ENCODE peak calls at places on chromosomes 5 and 9, in ten cellular contexts. X is cardiac muscle cell, H is A549, W is heart right ventricle, M is aorta, T is pancreas, B is HCT116, J is GM23338, A is spleen, C is HepG2. Y is an unnamed sample.

GRCh38 chr5:14743601-14744295 is 79.2 kb downstream of the OTULIN start:
- DNase-seq in X (no peak), H (no peak), W (no peak), M (no peak), T (no peak), B (no peak), J (no peak), A (no peak), C (no peak), Y (no peak)

GRCh38 chr9:89664010-89664409 is 59.2 kb downstream of the GADD45G start:
- DNase-seq in X (no peak), H (no peak), W (no peak), M (no peak), T (no peak), B (no peak), J (no peak), A (no peak), C (no peak), Y (no peak)

GRCh38 chr9:117796681-117797080 is 92.5 kb downstream of the TLR4 start:
- DNase-seq in X (peak), H (no peak), W (no peak), M (no peak), T (no peak), B (no peak), J (no peak), A (no peak), C (no peak), Y (no peak)

GRCh38 chr9:84668204-84669007 is 1.1 kb upstream of the NTRK2 start:
- DNase-seq in X (peak), H (peak), W (peak), M (peak), T (peak), B (peak), J (peak), A (peak), C (no peak), Y (peak)

GRCh38 chr5:17831279-17831678 is 197.0 kb downstream of the TAF11L14 start:
- DNase-seq in X (no peak), H (no peak), W (no peak), M (no peak), T (no peak), B (no peak), J (peak), A (no peak), C (no peak), Y (no peak)

GRCh38 chr9:71721786-71722295 is 46.5 kb downstream of the CEMIP2 start:
- DNase-seq in X (no peak), H (no peak), W (no peak), M (no peak), T (no peak), B (no peak), J (no peak), A (no peak), C (no peak), Y (no peak)

GRCh38 chr5:42982107-42982622 is 58.0 kb downstream of the ANXA2R start:
- DNase-seq in X (no peak), H (peak), W (no peak), M (no peak), T (no peak), B (no peak), J (no peak), A (no peak), C (no peak), Y (no peak)

GRCh38 chr9:91775011-91775707 is 174.9 kb downstream of the ROR2 start:
- DNase-seq in X (peak), H (peak), W (peak), M (peak), T (peak), B (peak), J (peak), A (peak), C (peak), Y (peak)

GRCh38 chr5:110054240-110054639 is 364.5 kb downstream of the MAN2A1 start:
- DNase-seq in X (peak), H (peak), W (peak), M (peak), T (no peak), B (peak), J (peak), A (no peak), C (peak), Y (no peak)
- H3K27ac ChIP-seq in X (no peak), H (no peak), W (peak), M (no peak), T (no peak), B (no peak), J (no peak), A (no peak), C (no peak), Y (no peak)

DNA sequence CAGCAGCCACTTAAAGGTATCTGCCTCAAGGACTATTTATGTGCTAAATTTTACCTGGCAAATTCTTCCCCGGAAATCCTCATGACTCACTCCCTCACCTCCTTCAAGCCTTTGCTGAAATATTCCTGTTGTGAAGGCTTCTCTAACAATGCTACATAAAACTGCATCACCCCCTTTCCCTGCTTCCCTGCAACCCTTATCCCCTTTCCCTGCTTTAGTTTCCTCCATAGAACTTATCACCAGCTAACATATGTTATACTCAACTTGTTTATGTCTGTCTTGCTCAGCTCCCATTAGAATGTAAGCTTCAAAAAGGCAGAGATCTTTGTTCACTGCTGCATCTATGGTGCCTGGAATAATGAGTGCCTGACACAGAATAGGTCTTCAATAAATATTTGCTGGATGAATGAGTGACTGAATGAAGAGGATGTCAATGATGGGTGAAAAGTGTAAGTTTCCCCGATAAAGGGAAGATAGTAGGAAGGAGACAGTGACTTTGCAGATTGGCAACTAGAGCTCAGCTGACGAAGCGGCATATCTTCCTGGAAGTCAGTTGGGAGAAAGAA is 54.3 kb upstream of the ZNF366 start:
- DNase-seq in X (no peak), H (no peak), W (no peak), M (no peak), T (no peak), B (no peak), J (peak), A (no peak), C (no peak), Y (no peak)
- H3K27ac ChIP-seq in X (peak), H (no peak), W (no peak), M (no peak), T (no peak), B (no peak), J (peak), A (no peak), C (no peak), Y (peak)

GRCh38 chr5:58181578-58182286 is 278.2 kb downstream of the PLK2 start:
- DNase-seq in X (no peak), H (no peak), W (no peak), M (no peak), T (no peak), B (no peak), J (no peak), A (no peak), C (no peak), Y (no peak)
- H3K27ac ChIP-seq in X (no peak), H (peak), W (no peak), M (no peak), T (no peak), B (no peak), J (no peak), A (no peak), C (no peak), Y (no peak)

GRCh38 chr5:157592594-157592993 is 17.0 kb upstream of the ADAM19 start:
- DNase-seq in X (no peak), H (no peak), W (no peak), M (no peak), T (no peak), B (no peak), J (no peak), A (no peak), C (no peak), Y (no peak)

GRCh38 chr5:157594237-157594636 is 18.7 kb upstream of the ADAM19 start:
- DNase-seq in X (no peak), H (no peak), W (no peak), M (no peak), T (no peak), B (no peak), J (no peak), A (no peak), C (no peak), Y (no peak)

GRCh38 chr5:157591766-157592165 is 16.2 kb upstream of the ADAM19 start:
- DNase-seq in X (no peak), H (no peak), W (no peak), M (no peak), T (no peak), B (no peak), J (no peak), A (no peak), C (no peak), Y (no peak)

GRCh38 chr5:157594675-157595074 is 19.1 kb upstream of the ADAM19 start:
- DNase-seq in X (no peak), H (no peak), W (no peak), M (no peak), T (no peak), B (no peak), J (no peak), A (no peak), C (no peak), Y (no peak)

DNA sequence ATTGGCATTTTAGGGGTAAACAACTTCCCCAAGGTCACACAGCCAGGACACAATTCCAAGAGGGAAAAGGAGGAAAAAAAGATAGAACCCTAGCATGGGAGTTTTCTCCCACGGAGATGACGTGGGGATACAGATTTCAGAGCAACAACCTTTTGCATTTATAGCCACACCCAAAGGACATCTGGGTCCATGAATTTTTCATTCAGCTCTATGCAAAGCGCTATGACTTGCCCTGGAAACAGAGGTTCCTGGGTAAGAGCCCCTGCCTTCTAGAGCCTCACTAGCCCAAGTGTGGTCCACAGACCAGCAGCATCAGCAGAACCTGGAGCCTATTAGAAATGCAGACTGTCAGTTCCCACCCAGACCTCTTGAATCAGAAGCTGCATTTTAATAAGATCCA is 17.5 kb upstream of the ADAM19 start:
- DNase-seq in X (no peak), H (no peak), W (no peak), M (no peak), T (no peak), B (no peak), J (no peak), A (no peak), C (no peak), Y (no peak)
- H3K27ac ChIP-seq in X (no peak), H (no peak), W (peak), M (no peak), T (no peak), B (no peak), J (no peak), A (peak), C (no peak), Y (no peak)

GRCh38 chr5:95572016-95572415 is 17.1 kb downstream of the ARSK start:
- DNase-seq in X (no peak), H (no peak), W (no peak), M (no peak), T (no peak), B (no peak), J (no peak), A (no peak), C (no peak), Y (no peak)
- H3K27ac ChIP-seq in X (no peak), H (no peak), W (no peak), M (no peak), T (no peak), B (no peak), J (no peak), A (no peak), C (no peak), Y (no peak)

DNA sequence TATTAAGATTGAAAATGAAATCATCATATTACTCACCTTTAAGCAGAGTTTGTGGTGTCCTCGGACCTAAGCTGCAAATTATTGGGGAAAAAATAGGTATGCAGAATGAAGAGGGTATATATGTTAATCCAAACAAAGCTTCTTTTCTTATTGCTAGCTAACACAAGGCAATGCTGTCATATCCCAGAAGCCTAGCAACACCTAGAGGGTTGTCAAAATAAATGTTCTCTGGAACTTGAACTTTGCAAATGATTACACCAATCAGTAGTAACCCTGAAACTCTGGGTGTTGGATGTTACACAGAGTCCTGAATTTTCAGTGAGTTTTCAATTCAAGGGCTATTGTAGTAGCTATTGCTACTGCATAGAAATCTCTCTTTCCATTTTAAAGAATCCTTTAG is at the start of gene C6:
- DNase-seq in X (peak), H (no peak), W (no peak), M (no peak), T (no peak), B (no peak), J (no peak), A (no peak), C (peak), Y (no peak)
- H3K27ac ChIP-seq in X (no peak), H (no peak), W (no peak), M (no peak), T (peak), B (no peak), J (no peak), A (no peak), C (peak), Y (no peak)

GRCh38 chr9:35656340-35656739 is 1.5 kb downstream of the RMRP start:
- DNase-seq in X (no peak), H (no peak), W (no peak), M (no peak), T (no peak), B (no peak), J (no peak), A (no peak), C (no peak), Y (no peak)
- H3K27ac ChIP-seq in X (peak), H (no peak), W (no peak), M (no peak), T (no peak), B (no peak), J (no peak), A (no peak), C (no peak), Y (no peak)

GRCh38 chr9:123564652-123565051 is 208.7 kb downstream of the CRB2 start:
- DNase-seq in X (no peak), H (no peak), W (no peak), M (no peak), T (no peak), B (no peak), J (no peak), A (no peak), C (no peak), Y (no peak)

GRCh38 chr9:123567013-123567412 is 211.0 kb downstream of the CRB2 start:
- DNase-seq in X (no peak), H (no peak), W (no peak), M (no peak), T (no peak), B (no peak), J (no peak), A (no peak), C (no peak), Y (no peak)

GRCh38 chr9:123571240-123571639 is 215.2 kb downstream of the CRB2 start:
- DNase-seq in X (no peak), H (no peak), W (no peak), M (no peak), T (no peak), B (no peak), J (no peak), A (no peak), C (no peak), Y (no peak)

GRCh38 chr9:123568691-123569342 is 212.8 kb downstream of the CRB2 start:
- DNase-seq in X (peak), H (no peak), W (no peak), M (no peak), T (no peak), B (no peak), J (no peak), A (no peak), C (no peak), Y (no peak)

GRCh38 chr9:123569343-123569694 is 213.3 kb downstream of the CRB2 start:
- DNase-seq in X (no peak), H (no peak), W (no peak), M (no peak), T (no peak), B (no peak), J (no peak), A (no peak), C (no peak), Y (no peak)
- H3K27ac ChIP-seq in X (no peak), H (no peak), W (no peak), M (no peak), T (no peak), B (no peak), J (no peak), A (peak), C (no peak), Y (peak)

GRCh38 chr5:109313123-109313522 is 96.7 kb downstream of the PJA2 start:
- DNase-seq in X (no peak), H (no peak), W (no peak), M (no peak), T (no peak), B (no peak), J (no peak), A (no peak), C (no peak), Y (no peak)
- H3K27ac ChIP-seq in X (no peak), H (no peak), W (no peak), M (no peak), T (peak), B (no peak), J (no peak), A (no peak), C (no peak), Y (no peak)

GRCh38 chr5:146952168-146952567 is 73.6 kb upstream of the PPP2R2B start:
- DNase-seq in X (no peak), H (no peak), W (no peak), M (no peak), T (no peak), B (no peak), J (no peak), A (no peak), C (no peak), Y (no peak)
- H3K27ac ChIP-seq in X (no peak), H (no peak), W (no peak), M (no peak), T (no peak), B (no peak), J (no peak), A (no peak), C (no peak), Y (no peak)

Y was measured in caudate nucleus.